ENCODE peak calls at places on chromosomes 12 and 14, in four cellular contexts. C is body of pancreas, W is OCI-LY7, T is neural progenitor cell. A is an unnamed sample.

GRCh38 chr12:128267246-128267622 is 264 bp downstream of the TMEM132C start:
- DNase-seq in C (no peak), W (no peak), T (no peak), A (no peak)

GRCh38 chr12:102474438-102475064 is 5.8 kb downstream of the IGF1 start:
- DNase-seq in C (no peak), W (no peak), T (no peak), A (no peak)

GRCh38 chr14:49052516-49052915 is 533.7 kb downstream of the RPS29 start:
- DNase-seq in C (no peak), W (no peak), T (no peak), A (no peak)

GRCh38 chr14:52023518-52023917 is 34.2 kb downstream of the RTRAF start:
- DNase-seq in C (peak; percentile 48), W (no peak), T (no peak), A (no peak)

GRCh38 chr14:104282332-104283196 is 144.2 kb downstream of the KIF26A start:
- DNase-seq in C (peak; percentile 1), W (no peak), T (no peak), A (no peak)

GRCh38 chr12:44589697-44590096 is 286.4 kb downstream of the NELL2 start:
- DNase-seq in C (no peak), W (no peak), T (no peak), A (no peak)

GRCh38 chr14:83170165-83170564 is 1636.5 kb upstream of the SEL1L start:
- DNase-seq in C (no peak), W (no peak), T (peak; percentile 7), A (no peak)

GRCh38 chr12:77795699-77796098 is 35.0 kb upstream of the NAV3 start:
- DNase-seq in C (no peak), W (no peak), T (no peak), A (no peak)

GRCh38 chr12:104475269-104475668 is 18.5 kb downstream of the CHST11 start:
- DNase-seq in C (no peak), W (no peak), T (no peak), A (no peak)

GRCh38 chr12:116525418-116526001 is 33.7 kb upstream of the MAP1LC3B2 start:
- DNase-seq in C (peak; percentile 89), W (no peak), T (no peak), A (no peak)

GRCh38 chr12:55659486-55660385 is 23.0 kb downstream of the OR10P1 start:
- DNase-seq in C (peak; percentile 22), W (peak; percentile 61), T (peak; percentile 49), A (no peak)

GRCh38 chr14:29627141-29627540 is 300.5 kb downstream of the PRKD1 start:
- DNase-seq in C (no peak), W (no peak), T (no peak), A (no peak)

GRCh38 chr12:72277415-72277814 is 5.2 kb downstream of the TRHDE start:
- DNase-seq in C (peak; percentile 45), W (no peak), T (no peak), A (no peak)

GRCh38 chr12:120936197-120936596 is 32.0 kb upstream of the SPPL3 start:
- DNase-seq in C (peak; percentile 39), W (no peak), T (no peak), A (no peak)

GRCh38 chr14:26261368-26262122 is 336.3 kb downstream of the NOVA1 start:
- DNase-seq in C (no peak), W (no peak), T (peak; percentile 73), A (peak; percentile 39)

GRCh38 chr12:50188875-50189575 is 21.9 kb upstream of the CERS5 start:
- DNase-seq in C (no peak), W (peak; percentile 31), T (no peak), A (no peak)

GRCh38 chr12:84741727-84742126 is 170.9 kb downstream of the SLC6A15 start:
- DNase-seq in C (no peak), W (no peak), T (no peak), A (no peak)

GRCh38 chr12:110176745-110177144 is 52.6 kb downstream of the IFT81 start:
- DNase-seq in C (no peak), W (no peak), T (no peak), A (no peak)

GRCh38 chr14:94345344-94346072 is 22.4 kb upstream of the SERPINA6 start:
- DNase-seq in C (no peak), W (no peak), T (no peak), A (no peak)

GRCh38 chr12:10213168-10214130 is 772 bp downstream of the GABARAPL1 start:
- DNase-seq in C (peak; percentile 87), W (peak; percentile 74), T (peak; percentile 72), A (no peak)

GRCh38 chr14:58907803-58908202 is 270.0 kb downstream of the DACT1 start:
- DNase-seq in C (no peak), W (no peak), T (no peak), A (no peak)

GRCh38 chr12:96416033-96416790 is 16.0 kb upstream of the CDK17 start:
- DNase-seq in C (no peak), W (no peak), T (no peak), A (no peak)

GRCh38 chr12:76037130-76038105 is 5.8 kb upstream of the PHLDA1 start:
- DNase-seq in C (peak; percentile 73), W (peak; percentile 85), T (peak; percentile 83), A (no peak)

GRCh38 chr12:46244273-46244672 is 24.6 kb downstream of the SLC38A1 start:
- DNase-seq in C (no peak), W (no peak), T (no peak), A (no peak)

GRCh38 chr12:121709478-121709890 is 3.1 kb upstream of the TMEM120B start:
- DNase-seq in C (no peak), W (no peak), T (no peak), A (no peak)

GRCh38 chr14:101757064-101757838 is 4.3 kb upstream of the PPP2R5C start:
- DNase-seq in C (no peak), W (no peak), T (no peak), A (no peak)

GRCh38 chr12:3135522-3136461 is 58.6 kb downstream of the TSPAN9 start:
- DNase-seq in C (peak; percentile 57), W (peak; percentile 70), T (peak; percentile 84), A (peak; percentile 88)

GRCh38 chr14:53751650-53752049 is 205.0 kb downstream of the BMP4 start:
- DNase-seq in C (no peak), W (no peak), T (no peak), A (no peak)

DNA sequence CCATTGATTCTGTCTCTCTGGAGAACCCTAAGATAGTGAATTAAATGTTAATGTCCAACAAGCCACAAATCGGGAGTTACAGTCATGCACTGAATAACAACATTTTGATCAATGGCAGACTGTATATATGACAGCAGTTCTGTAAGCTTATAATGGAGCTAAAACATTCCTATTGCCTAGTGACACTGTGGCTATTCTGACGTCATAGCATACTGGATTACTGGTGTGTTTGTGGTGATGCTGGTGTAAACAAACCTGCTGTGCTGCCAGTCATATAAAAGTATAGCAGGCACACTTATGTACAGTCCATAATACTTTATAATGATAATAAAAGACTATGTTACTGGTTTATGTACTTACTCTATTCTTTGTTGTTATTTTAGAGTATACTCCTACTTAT is 56.7 kb upstream of the BICD1 start:
- DNase-seq in C (no peak), W (no peak), T (no peak), A (no peak)
- H3K9me3 ChIP-seq in C (no peaks in the 10 kb centered on the region), W (peaks cover 20% of the 10 kb centered on the region), T (no peaks in the 10 kb centered on the region), A (no peaks in the 10 kb centered on the region)

GRCh38 chr12:85803231-85803630 is 33.0 kb downstream of the RASSF9 start:
- DNase-seq in C (no peak), W (no peak), T (no peak), A (no peak)
- H3K4me3 ChIP-seq in C (no peak overlapping the region), W (no peak overlapping the region), T (no peak overlapping the region), A (no peak overlapping the region)

GRCh38 chr12:43277630-43278267 is 274.3 kb downstream of the ADAMTS20 start:
- DNase-seq in C (no peak), W (no peak), T (no peak), A (no peak)
- H3K27ac ChIP-seq in C (no peak overlapping the region), W (no peak overlapping the region), T (no peak overlapping the region), A (no peak overlapping the region)

DNA sequence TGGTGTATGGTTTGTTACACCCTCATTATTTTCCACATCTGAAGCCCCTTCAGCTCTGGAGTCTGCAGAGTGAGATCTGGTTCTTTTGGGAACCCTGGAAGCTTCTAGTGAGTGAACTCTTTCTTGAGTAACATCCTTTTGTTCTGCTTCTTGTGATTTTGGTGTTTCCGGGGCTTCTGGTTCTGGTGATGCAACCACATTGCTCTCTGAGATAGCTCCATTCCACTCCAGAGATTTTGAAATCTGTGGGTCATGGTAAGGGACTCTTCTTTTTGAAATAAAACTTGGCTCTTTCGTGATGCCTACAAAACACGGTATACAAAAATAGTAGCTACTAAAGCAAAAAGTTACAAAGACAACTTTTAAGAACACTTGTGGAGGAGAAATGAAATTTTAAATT is 5.4 kb downstream of the MDM1 start:
- DNase-seq in C (peak; percentile 5), W (no peak), T (no peak), A (no peak)
- H3K9me3 ChIP-seq in C (no peaks in the 10 kb centered on the region), W (no peaks in the 10 kb centered on the region), T (no peaks in the 10 kb centered on the region), A (no peaks in the 10 kb centered on the region)